ENCODE peak calls at places on chromosome 11, in six cellular contexts. S is kidney, Q is colonic mucosa, I is thoracic aorta, G is prostate gland, M is fibroblast of mammary gland. C is an unnamed sample.

GRCh38 chr11:130159139-130159538 is 443 bp upstream of the ST14 start:
- DNase-seq in Q (no peak), S (no peak), G (no peak), M (no peak), I (no peak), C (no peak)

GRCh38 chr11:16572946-16573345 is 165.5 kb upstream of the C11orf58 start:
- DNase-seq in Q (no peak), I (no peak), M (no peak), G (no peak), S (no peak), C (peak)

GRCh38 chr11:76236092-76237026 is 30.1 kb upstream of the WNT11 start:
- DNase-seq in I (peak), G (peak), S (peak), M (peak), Q (no peak), C (peak)

GRCh38 chr11:95254139-95254704 is 23.2 kb upstream of the SESN3 start:
- DNase-seq in Q (peak), M (peak), G (peak), S (peak), I (peak), C (peak)

GRCh38 chr11:124460459-124460858 is 15.0 kb upstream of the OR8B8 start:
- DNase-seq in I (no peak), M (no peak), Q (no peak), S (no peak), G (no peak), C (no peak)

GRCh38 chr11:104394508-104394907 is 230.6 kb upstream of the PDGFD start:
- DNase-seq in I (no peak), S (no peak), M (no peak), Q (no peak), G (no peak), C (no peak)

GRCh38 chr11:78318733-78319132 is 98.9 kb downstream of the GAB2 start:
- DNase-seq in M (no peak), I (no peak), S (no peak), G (no peak), Q (no peak), C (no peak)

GRCh38 chr11:15936011-15936410 is 420.3 kb downstream of the SOX6 start:
- DNase-seq in Q (no peak), M (no peak), I (no peak), S (no peak), G (no peak), C (no peak)

GRCh38 chr11:33040862-33041453 is 1.6 kb downstream of the TCP11L1 start:
- DNase-seq in I (no peak), M (no peak), G (no peak), Q (no peak), S (no peak), C (no peak)

GRCh38 chr11:19079643-19080440 is 19.3 kb upstream of the MRGPRX2 start:
- DNase-seq in Q (peak), M (peak), S (no peak), I (no peak), G (peak), C (peak)

GRCh38 chr11:94179696-94180095 is 51.1 kb downstream of the PANX1 start:
- DNase-seq in Q (no peak), I (no peak), M (no peak), G (no peak), S (no peak), C (no peak)

GRCh38 chr11:119810478-119811232 is 81.7 kb upstream of the NECTIN1 start:
- DNase-seq in I (no peak), S (no peak), M (peak), G (peak), Q (no peak), C (no peak)

GRCh38 chr11:123799438-123799837 is 6.7 kb downstream of the OR6M1 start:
- DNase-seq in S (no peak), Q (no peak), M (no peak), I (no peak), G (no peak), C (no peak)

GRCh38 chr11:67438121-67438902 is 830 bp upstream of the PTPRCAP start:
- DNase-seq in Q (no peak), M (no peak), I (no peak), S (peak), G (no peak), C (no peak)

GRCh38 chr11:46528445-46529085 is 65.3 kb downstream of the AMBRA1 start:
- DNase-seq in G (no peak), Q (no peak), I (no peak), M (no peak), S (no peak), C (no peak)

GRCh38 chr11:124961972-124962609 is 8.1 kb downstream of the CCDC15 start:
- DNase-seq in G (peak), M (peak), Q (peak), S (no peak), I (no peak), C (peak)

GRCh38 chr11:45913942-45914635 is 3.6 kb downstream of the PEX16 start:
- DNase-seq in I (no peak), S (no peak), G (no peak), M (no peak), Q (no peak), C (no peak)

GRCh38 chr11:86069408-86070086 is 663 bp upstream of the PICALM start:
- DNase-seq in Q (peak), M (peak), G (peak), I (peak), S (no peak), C (peak)

GRCh38 chr11:76288166-76288978 is 82.1 kb upstream of the WNT11 start:
- DNase-seq in M (no peak), I (no peak), Q (no peak), G (no peak), S (no peak), C (no peak)

GRCh38 chr11:11450744-11451362 is 97.8 kb upstream of the CSNK2A3 start:
- DNase-seq in G (no peak), I (no peak), Q (no peak), M (no peak), S (no peak), C (no peak)

GRCh38 chr11:101061606-101062005 is 68.0 kb downstream of the PGR start:
- DNase-seq in M (no peak), S (no peak), G (no peak), I (no peak), Q (no peak), C (no peak)

GRCh38 chr11:8913961-8914660 is 3.1 kb downstream of the AKIP1 start:
- DNase-seq in S (no peak), Q (no peak), G (no peak), M (peak), I (no peak), C (peak)

GRCh38 chr11:72102946-72103753 is at the start of gene LAMTOR1:
- DNase-seq in Q (peak), M (peak), I (peak), S (peak), G (peak), C (peak)
- TF ChIP-seq CTCF in Q (peak), M (peak), I (peak), S (peak), G (peak), C (no peak)

GRCh38 chr11:107017104-107017432 is 1.2 kb downstream of the GUCY1A2 start:
- DNase-seq in S (no peak), Q (no peak), I (no peak), G (no peak), M (no peak), C (no peak)

GRCh38 chr11:107018274-107018901 is at the start of gene GUCY1A2:
- DNase-seq in I (no peak), Q (no peak), M (no peak), S (peak), G (peak), C (no peak)

GRCh38 chr11:107018902-107019493 is 722 bp upstream of the GUCY1A2 start:
- DNase-seq in Q (peak), M (peak), S (peak), G (peak), I (no peak), C (peak)

GRCh38 chr11:107014871-107015270 is 3.4 kb downstream of the GUCY1A2 start:
- DNase-seq in S (no peak), G (no peak), I (no peak), M (peak), Q (no peak), C (no peak)

GRCh38 chr11:107017433-107018227 is 646 bp downstream of the GUCY1A2 start:
- DNase-seq in G (peak), Q (no peak), M (peak), I (no peak), S (peak), C (peak)
- TF ChIP-seq CTCF in G (peak), Q (no peak), M (peak), I (no peak), S (peak), C (peak)

DNA sequence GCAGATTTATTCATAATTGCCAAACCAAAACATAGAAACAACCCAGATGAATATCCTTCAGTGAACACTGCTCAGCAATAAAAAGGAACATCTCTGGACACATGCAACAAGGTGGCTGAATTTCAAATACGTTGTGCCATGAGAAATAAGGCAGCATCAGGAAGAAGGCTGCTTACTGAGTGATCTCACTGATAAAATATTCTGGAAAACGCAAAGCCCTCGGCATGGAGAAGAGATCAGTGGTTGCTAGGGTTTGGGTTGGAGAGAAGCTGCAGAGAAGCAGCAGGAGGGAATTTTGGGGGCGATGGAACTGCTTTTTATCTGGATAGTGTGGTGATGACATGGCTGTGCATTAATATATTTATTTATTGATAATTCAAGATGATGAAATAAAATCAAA is 11.0 kb upstream of the SHANK2 start:
- DNase-seq in M (no peak), Q (no peak), G (no peak), I (no peak), S (no peak), C (no peak)
- TF ChIP-seq CTCF in M (no peak), Q (no peak), G (no peak), I (no peak), S (no peak), C (no peak)

GRCh38 chr11:1826552-1827094 is 8.2 kb upstream of the SYT8 start:
- DNase-seq in S (peak), G (no peak), Q (peak), I (peak), M (peak), C (peak)
- TF ChIP-seq CTCF in S (no peak), G (no peak), Q (no peak), I (no peak), M (no peak), C (peak)

DNA sequence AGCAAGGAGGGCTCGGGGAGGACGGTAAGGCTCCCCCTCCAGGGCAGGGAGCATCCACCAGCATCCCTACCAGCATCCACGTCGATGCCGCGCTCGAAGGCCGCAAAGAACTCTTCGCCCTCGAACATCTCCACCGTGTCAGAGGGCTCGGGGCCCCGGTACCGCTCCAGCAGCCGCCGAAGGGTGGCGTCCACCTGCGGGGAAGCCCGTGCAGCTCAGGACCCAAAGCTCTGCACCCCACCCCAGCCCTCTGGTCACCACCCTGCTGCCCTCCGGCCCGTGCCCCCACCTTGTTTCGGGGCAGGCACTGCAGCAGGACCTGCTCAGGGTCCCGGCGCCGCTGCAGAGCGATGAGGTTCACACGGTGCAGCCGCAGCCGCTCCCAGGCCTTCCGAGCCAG is 2.4 kb upstream of the SLC25A22 start:
- DNase-seq in M (no peak), S (no peak), G (no peak), I (no peak), Q (no peak), C (no peak)
- TF ChIP-seq CTCF in M (no peak), S (no peak), G (no peak), I (no peak), Q (no peak), C (no peak)

GRCh38 chr11:112786196-112786595 is 175.0 kb upstream of the NCAM1 start:
- DNase-seq in Q (no peak), G (no peak), I (no peak), M (no peak), S (no peak), C (no peak)
- TF ChIP-seq CTCF in Q (no peak), G (no peak), I (no peak), M (no peak), S (no peak), C (no peak)

GRCh38 chr11:117081908-117082307 is 16.3 kb downstream of the SIK3 start:
- DNase-seq in G (no peak), M (no peak), I (no peak), S (no peak), Q (no peak), C (no peak)
- TF ChIP-seq CTCF in G (no peak), M (peak), I (no peak), S (no peak), Q (no peak), C (no peak)

DNA sequence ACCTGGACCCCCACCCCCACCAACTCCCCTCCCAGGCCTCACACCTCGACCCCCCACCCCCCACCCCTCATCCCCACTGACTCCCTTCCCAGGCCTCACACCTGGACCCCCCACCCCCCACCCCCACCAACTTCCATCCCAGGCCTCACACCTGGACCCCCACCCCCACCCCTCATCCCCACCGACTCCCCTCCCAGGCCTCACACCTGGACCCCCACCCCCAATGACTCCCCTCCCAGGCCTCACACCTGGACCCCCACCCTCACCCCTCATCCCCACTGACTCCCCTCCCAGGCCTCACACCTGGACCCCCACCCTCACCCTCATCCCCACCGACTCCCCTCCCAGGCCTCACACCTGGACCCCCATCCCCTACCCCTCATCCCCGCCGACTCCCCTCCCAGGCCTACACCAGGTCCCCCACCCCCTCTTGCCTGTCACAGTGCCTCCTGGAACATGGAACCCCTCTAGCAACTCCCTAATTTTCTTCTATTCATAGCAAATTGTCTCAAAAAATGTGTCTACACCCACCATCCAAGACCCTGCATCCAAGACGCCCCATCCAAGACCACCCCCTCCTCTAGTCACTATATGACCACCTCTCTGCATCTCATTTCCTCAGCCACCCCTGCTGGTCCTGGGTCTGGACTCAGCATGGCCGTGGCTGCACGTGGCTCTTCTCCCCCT is 36.9 kb upstream of the BRSK2 start:
- DNase-seq in S (no peak), Q (no peak), I (no peak), M (no peak), G (no peak), C (no peak)
- TF ChIP-seq CTCF in S (no peak), Q (no peak), I (no peak), M (no peak), G (no peak), C (no peak)

C was measured in Calu3.